ENCODE peak calls at places on chromosomes 4 and X, in nine cellular contexts. One of them, this sample, is unnamed.
A peak's percentile ranks its signal among the peaks of the same experiment; 100 is the strongest.

GRCh38 chr4:65383589-65384305 is 286.5 kb downstream of the EPHA5 start:
- DNase-seq in glomerular endothelial cell: no peak
- DNase-seq in astrocyte of the spinal cord: peak; percentile 43
- DNase-seq in fibroblast of mammary gland: peak; percentile 5
- DNase-seq in Jurkat, Clone E6-1: no peak
- DNase-seq in stimulated activated CD4-positive, alpha-beta T cell treated with anti-CD3 and anti-CD28 coated beads, Interleukin-4, amount 100 ng/mL, for 1 hour: no peak
- DNase-seq in omental fat pad: no peak
- DNase-seq in hippocampal formation: no peak
- DNase-seq in D341Med: no peak
- DNase-seq in this sample: no peak

GRCh38 chr4:158008551-158009218 is 164.1 kb downstream of the GASK1B start:
- DNase-seq in glomerular endothelial cell: no peak
- DNase-seq in astrocyte of the spinal cord: peak; percentile 79
- DNase-seq in fibroblast of mammary gland: peak; percentile 74
- DNase-seq in Jurkat, Clone E6-1: no peak
- DNase-seq in stimulated activated CD4-positive, alpha-beta T cell treated with anti-CD3 and anti-CD28 coated beads, Interleukin-4, amount 100 ng/mL, for 1 hour: no peak
- DNase-seq in omental fat pad: no peak
- DNase-seq in hippocampal formation: no peak
- DNase-seq in D341Med: no peak
- DNase-seq in this sample: no peak

GRCh38 chr4:53658029-53658428 is 66.7 kb upstream of the LNX1 start:
- DNase-seq in glomerular endothelial cell: no peak
- DNase-seq in astrocyte of the spinal cord: no peak
- DNase-seq in fibroblast of mammary gland: no peak
- DNase-seq in Jurkat, Clone E6-1: no peak
- DNase-seq in stimulated activated CD4-positive, alpha-beta T cell treated with anti-CD3 and anti-CD28 coated beads, Interleukin-4, amount 100 ng/mL, for 1 hour: no peak
- DNase-seq in omental fat pad: no peak
- DNase-seq in hippocampal formation: no peak
- DNase-seq in D341Med: no peak
- DNase-seq in this sample: no peak

GRCh38 chr4:86387013-86387412 is 27.2 kb upstream of the MAPK10 start:
- DNase-seq in glomerular endothelial cell: no peak
- DNase-seq in astrocyte of the spinal cord: no peak
- DNase-seq in fibroblast of mammary gland: no peak
- DNase-seq in Jurkat, Clone E6-1: no peak
- DNase-seq in stimulated activated CD4-positive, alpha-beta T cell treated with anti-CD3 and anti-CD28 coated beads, Interleukin-4, amount 100 ng/mL, for 1 hour: no peak
- DNase-seq in omental fat pad: no peak
- DNase-seq in hippocampal formation: no peak
- DNase-seq in D341Med: no peak
- DNase-seq in this sample: peak; percentile 21

GRCh38 chr4:2306773-2307410 is 45.0 kb upstream of the MXD4 start:
- DNase-seq in glomerular endothelial cell: no peak
- DNase-seq in astrocyte of the spinal cord: no peak
- DNase-seq in fibroblast of mammary gland: no peak
- DNase-seq in Jurkat, Clone E6-1: no peak
- DNase-seq in stimulated activated CD4-positive, alpha-beta T cell treated with anti-CD3 and anti-CD28 coated beads, Interleukin-4, amount 100 ng/mL, for 1 hour: no peak
- DNase-seq in omental fat pad: no peak
- DNase-seq in hippocampal formation: no peak
- DNase-seq in D341Med: no peak
- DNase-seq in this sample: no peak

GRCh38 chr4:152951348-152951747 is 15.2 kb downstream of the FHDC1 start:
- DNase-seq in glomerular endothelial cell: no peak
- DNase-seq in astrocyte of the spinal cord: no peak
- DNase-seq in fibroblast of mammary gland: no peak
- DNase-seq in Jurkat, Clone E6-1: no peak
- DNase-seq in stimulated activated CD4-positive, alpha-beta T cell treated with anti-CD3 and anti-CD28 coated beads, Interleukin-4, amount 100 ng/mL, for 1 hour: no peak
- DNase-seq in omental fat pad: no peak
- DNase-seq in hippocampal formation: no peak
- DNase-seq in D341Med: no peak
- DNase-seq in this sample: no peak

GRCh38 chrX:154462396-154462795 is 4.3 kb downstream of the PLXNA3 start:
- DNase-seq in glomerular endothelial cell: no peak
- DNase-seq in astrocyte of the spinal cord: no peak
- DNase-seq in fibroblast of mammary gland: no peak
- DNase-seq in Jurkat, Clone E6-1: no peak
- DNase-seq in stimulated activated CD4-positive, alpha-beta T cell treated with anti-CD3 and anti-CD28 coated beads, Interleukin-4, amount 100 ng/mL, for 1 hour: no peak
- DNase-seq in omental fat pad: no peak
- DNase-seq in hippocampal formation: no peak
- DNase-seq in D341Med: no peak
- DNase-seq in this sample: peak; percentile 2

GRCh38 chr4:13535708-13536361 is 8.5 kb downstream of the NKX3-2 start:
- DNase-seq in glomerular endothelial cell: no peak
- DNase-seq in astrocyte of the spinal cord: no peak
- DNase-seq in fibroblast of mammary gland: no peak
- DNase-seq in Jurkat, Clone E6-1: no peak
- DNase-seq in stimulated activated CD4-positive, alpha-beta T cell treated with anti-CD3 and anti-CD28 coated beads, Interleukin-4, amount 100 ng/mL, for 1 hour: no peak
- DNase-seq in omental fat pad: no peak
- DNase-seq in hippocampal formation: no peak
- DNase-seq in D341Med: peak; percentile 22
- DNase-seq in this sample: no peak

GRCh38 chr4:186760576-186760975 is 36.9 kb upstream of the FAT1 start:
- DNase-seq in glomerular endothelial cell: no peak
- DNase-seq in astrocyte of the spinal cord: peak; percentile 50
- DNase-seq in fibroblast of mammary gland: peak; percentile 75
- DNase-seq in Jurkat, Clone E6-1: no peak
- DNase-seq in stimulated activated CD4-positive, alpha-beta T cell treated with anti-CD3 and anti-CD28 coated beads, Interleukin-4, amount 100 ng/mL, for 1 hour: no peak
- DNase-seq in omental fat pad: no peak
- DNase-seq in hippocampal formation: no peak
- DNase-seq in D341Med: no peak
- DNase-seq in this sample: no peak

This sample was measured in midbrain.